ENCODE peak calls at places on chromosomes 4 and X, in nine cellular contexts. K, Z, X, T, H, Q, F, C and Y are unnamed samples. For H3K9me3, the result is how much of the 10 kb centered on the place peaks cover.

GRCh38 chrX:9644335-9644734 is 121.3 kb downstream of the GPR143 start:
- DNase-seq in K (no peak), X (no peak), Q (no peak), C (no peak), F (no peak), Z (no peak), H (no peak), T (no peak), Y (no peak)

GRCh38 chr4:150253965-150254364 is 175.7 kb downstream of the DCLK2 start:
- DNase-seq in X (no peak), K (no peak), F (no peak), T (no peak), H (no peak), C (no peak), Q (no peak), Z (no peak), Y (peak)

GRCh38 chrX:133776072-133776471 is 209.3 kb downstream of the GPC3 start:
- DNase-seq in T (peak), K (no peak), H (peak), F (peak), Z (peak), X (no peak), C (peak), Q (peak), Y (no peak)

GRCh38 chr4:118849867-118850812 is 14.2 kb upstream of the SEC24D start:
- DNase-seq in K (peak), Q (peak), Z (peak), T (no peak), C (peak), X (peak), H (peak), F (no peak), Y (no peak)

GRCh38 chr4:128837679-128838078 is 28.2 kb downstream of the JADE1 start:
- DNase-seq in K (no peak), X (no peak), Z (no peak), H (no peak), Q (no peak), F (no peak), T (no peak), C (no peak), Y (no peak)

GRCh38 chr4:164252286-164252685 is 501.6 kb upstream of the SMIM31 start:
- DNase-seq in T (peak), F (no peak), X (no peak), C (no peak), K (peak), H (no peak), Q (no peak), Z (peak), Y (no peak)

GRCh38 chr4:32525420-32525819 is 1805.3 kb downstream of the PCDH7 start:
- DNase-seq in Q (no peak), K (no peak), H (no peak), T (no peak), X (no peak), C (no peak), F (no peak), Z (no peak), Y (no peak)

GRCh38 chr4:182795446-182796238 is 121.5 kb downstream of the DCTD start:
- DNase-seq in K (no peak), Z (no peak), Q (no peak), H (no peak), X (no peak), F (no peak), T (no peak), C (no peak), Y (no peak)

GRCh38 chr4:163556169-163556568 is 61.7 kb downstream of the TMA16 start:
- DNase-seq in Q (no peak), C (no peak), T (no peak), F (no peak), H (peak), X (no peak), K (no peak), Z (peak), Y (no peak)

GRCh38 chr4:3791910-3792542 is 25.8 kb downstream of the ADRA2C start:
- DNase-seq in T (peak), Z (no peak), H (peak), Q (peak), X (peak), F (peak), K (peak), C (peak), Y (peak)

GRCh38 chr4:10299601-10300000 is 157.6 kb downstream of the ZNF518B start:
- DNase-seq in X (no peak), K (peak), H (peak), C (no peak), Q (no peak), Z (no peak), F (no peak), T (no peak), Y (no peak)

GRCh38 chr4:4308800-4309441 is 18.9 kb downstream of the ZBTB49 start:
- DNase-seq in Z (no peak), K (peak), C (peak), T (no peak), X (no peak), F (no peak), H (no peak), Q (no peak), Y (no peak)

GRCh38 chr4:187175197-187175596 is 451.5 kb upstream of the FAT1 start:
- DNase-seq in F (no peak), K (no peak), C (no peak), X (no peak), T (no peak), Z (no peak), Q (no peak), H (peak), Y (no peak)

GRCh38 chr4:37662306-37662705 is 23.9 kb downstream of the RELL1 start:
- DNase-seq in T (peak), Z (no peak), X (no peak), C (no peak), Q (no peak), H (no peak), F (no peak), K (no peak), Y (no peak)
- H3K9ac ChIP-seq in T (no peak), Z (no peak), X (no peak), C (no peak), Q (no peak), H (no peak), F (no peak), K (no peak), Y (no peak)

GRCh38 chr4:86967061-86967460 is 32.2 kb downstream of the AFF1 start:
- DNase-seq in H (no peak), C (no peak), Z (no peak), X (no peak), F (no peak), K (no peak), T (no peak), Q (no peak), Y (no peak)
- H3K9me3 ChIP-seq in H (under half), C (under half), Z (under half), X (under half), F (under half), K (under half), T (under half), Q (under half), Y (under half)

GRCh38 chr4:103994059-103994458 is 274.3 kb upstream of the TACR3 start:
- DNase-seq in X (peak), Q (no peak), H (peak), F (no peak), C (no peak), T (peak), Z (peak), K (peak), Y (no peak)

GRCh38 chr4:103998752-103999151 is 279.0 kb upstream of the TACR3 start:
- DNase-seq in Q (no peak), T (no peak), X (no peak), H (no peak), C (no peak), K (no peak), F (no peak), Z (no peak), Y (no peak)

GRCh38 chr4:103996637-103997036 is 276.9 kb upstream of the TACR3 start:
- DNase-seq in F (no peak), C (peak), Z (peak), T (peak), K (peak), Q (no peak), H (peak), X (no peak), Y (no peak)

GRCh38 chr4:103996059-103996458 is 276.3 kb upstream of the TACR3 start:
- DNase-seq in F (no peak), K (peak), H (no peak), Q (no peak), T (peak), X (no peak), C (no peak), Z (peak), Y (no peak)
- H3K9ac ChIP-seq in F (no peak), K (peak), H (no peak), Q (no peak), T (no peak), X (no peak), C (no peak), Z (no peak), Y (no peak)

DNA sequence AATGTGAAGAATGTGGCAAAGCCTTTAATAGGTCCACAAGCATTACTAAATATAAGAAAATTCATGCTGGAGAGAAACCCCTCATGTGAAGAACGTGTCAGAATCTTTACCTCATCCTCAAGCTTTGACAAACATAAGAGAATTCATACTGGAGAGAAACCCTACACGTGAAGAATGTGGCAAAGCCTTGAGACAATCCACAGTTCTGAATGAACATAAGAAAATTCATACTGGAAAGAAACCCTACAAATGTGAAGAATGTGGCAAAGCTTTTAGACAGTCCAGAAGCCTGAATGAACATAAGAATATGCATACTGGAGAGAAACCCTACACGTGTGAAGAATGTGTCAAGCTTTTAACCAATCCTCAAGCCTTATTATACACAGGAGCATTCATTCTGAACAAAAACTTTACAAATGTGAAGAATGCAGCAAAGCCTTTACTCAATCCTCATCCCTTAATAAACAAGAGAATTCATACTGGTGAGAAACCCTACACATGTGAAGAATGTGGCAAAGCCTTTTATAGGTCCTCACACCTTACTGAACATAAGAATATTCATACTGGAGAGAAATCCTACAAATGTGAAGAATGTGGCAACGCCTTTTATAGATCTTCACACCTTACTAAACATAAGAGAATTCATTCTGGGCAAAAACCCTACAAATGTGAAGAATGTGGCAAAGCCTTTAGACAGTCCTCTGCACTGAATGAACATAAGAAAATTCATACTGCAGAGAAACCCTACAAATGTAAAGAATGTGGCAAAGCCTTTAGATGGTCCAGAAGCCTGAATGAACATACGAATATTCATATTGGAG is 51.1 kb downstream of the ZNF732 start:
- DNase-seq in X (no peak), K (no peak), F (no peak), T (no peak), Q (no peak), C (no peak), H (no peak), Z (no peak), Y (no peak)
- H3K9me3 ChIP-seq in X (under half), K (under half), F (half or more), T (half or more), Q (under half), C (half or more), H (under half), Z (under half), Y (half or more)